ENCODE peak calls at places on chromosomes 13 and 19, in five cellular contexts. K is cardiac fibroblast, O is astrocyte, M is fibroblast of lung, C is AG10803. L is an unnamed sample.

GRCh38 chr13:35191883-35192282 is 249.8 kb downstream of the NBEA start:
- DNase-seq in O (peak), M (no peak), C (peak), K (peak), L (no peak)

GRCh38 chr13:34164585-34164984 is 346.6 kb downstream of the RFC3 start:
- DNase-seq in C (no peak), O (peak), K (no peak), M (peak), L (peak)

GRCh38 chr13:73607489-73608156 is 526.6 kb downstream of the KLF12 start:
- DNase-seq in C (no peak), O (no peak), K (no peak), M (no peak), L (no peak)

GRCh38 chr19:709196-709964 is 645 bp downstream of the PALM start:
- DNase-seq in K (no peak), O (no peak), C (no peak), M (no peak), L (no peak)

GRCh38 chr19:2372076-2372612 is 12.1 kb downstream of the TMPRSS9 start:
- DNase-seq in C (no peak), O (no peak), M (no peak), K (no peak), L (no peak)

GRCh38 chr19:30316560-30317106 is 55.6 kb upstream of the ZNF536 start:
- DNase-seq in K (no peak), C (no peak), M (no peak), O (no peak), L (no peak)

GRCh38 chr13:90846956-90847355 is 500.5 kb upstream of the MIR17HG start:
- DNase-seq in C (no peak), K (no peak), O (no peak), M (no peak), L (no peak)

GRCh38 chr19:17948967-17949930 is 16.4 kb downstream of the CCDC124 start:
- DNase-seq in K (no peak), C (no peak), M (no peak), O (no peak), L (no peak)

GRCh38 chr13:64052526-64052925 is 2636.9 kb upstream of the PCDH20 start:
- DNase-seq in O (no peak), M (no peak), C (no peak), K (no peak), L (no peak)

GRCh38 chr13:41064493-41064892 is 3.2 kb downstream of the WBP4 start:
- DNase-seq in M (peak), C (peak), K (peak), O (peak), L (no peak)

GRCh38 chr13:75402787-75403186 is 79.2 kb downstream of the TBC1D4 start:
- DNase-seq in C (no peak), O (no peak), M (no peak), K (no peak), L (no peak)

GRCh38 chr13:29543230-29544215 is 52.0 kb downstream of the SLC7A1 start:
- DNase-seq in C (peak), O (peak), K (no peak), M (peak), L (peak)

GRCh38 chr19:36528921-36529518 is 949 bp upstream of the ZNF260 start:
- DNase-seq in M (no peak), K (no peak), O (no peak), C (no peak), L (no peak)
- TF ChIP-seq CTCF in M (no peak), K (no peak), O (no peak), C (no peak), L (no peak)

DNA sequence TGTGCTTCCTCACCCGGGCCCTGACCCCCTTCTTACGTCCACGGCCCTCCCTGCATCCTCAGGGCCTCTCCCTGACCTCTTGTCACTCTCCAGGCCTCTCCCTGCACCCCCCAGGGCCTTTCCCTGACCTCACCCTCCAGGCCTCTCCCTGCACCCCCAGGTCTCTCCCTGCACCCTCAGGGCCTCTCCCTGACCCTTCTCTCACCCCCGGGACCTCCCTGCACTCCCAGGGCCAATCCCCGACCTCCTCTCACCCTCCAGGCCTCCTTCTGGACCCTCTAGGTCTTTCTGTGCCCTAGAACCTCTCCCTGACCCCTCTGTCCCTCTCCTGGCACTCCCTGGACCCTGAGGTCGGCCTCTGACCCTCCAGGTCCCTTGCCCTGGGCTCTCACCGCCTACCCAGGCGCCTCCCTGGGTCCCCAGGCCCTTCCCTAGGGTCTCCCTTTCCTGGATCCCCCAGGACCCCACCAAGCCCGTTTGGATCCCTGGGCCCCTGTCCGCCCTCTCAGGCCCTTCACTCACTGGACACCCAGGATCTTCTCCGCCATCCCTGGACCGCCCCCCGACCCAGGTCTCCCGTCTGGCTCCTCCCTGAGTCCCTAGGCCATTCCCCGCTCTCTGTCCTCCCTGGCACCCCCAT is 588 bp downstream of the KMT5C start:
- DNase-seq in K (peak), O (no peak), M (no peak), C (no peak), L (no peak)
- H3K4me3 ChIP-seq in K (peak), O (peak), M (peak), C (peak), L (peak)

DNA sequence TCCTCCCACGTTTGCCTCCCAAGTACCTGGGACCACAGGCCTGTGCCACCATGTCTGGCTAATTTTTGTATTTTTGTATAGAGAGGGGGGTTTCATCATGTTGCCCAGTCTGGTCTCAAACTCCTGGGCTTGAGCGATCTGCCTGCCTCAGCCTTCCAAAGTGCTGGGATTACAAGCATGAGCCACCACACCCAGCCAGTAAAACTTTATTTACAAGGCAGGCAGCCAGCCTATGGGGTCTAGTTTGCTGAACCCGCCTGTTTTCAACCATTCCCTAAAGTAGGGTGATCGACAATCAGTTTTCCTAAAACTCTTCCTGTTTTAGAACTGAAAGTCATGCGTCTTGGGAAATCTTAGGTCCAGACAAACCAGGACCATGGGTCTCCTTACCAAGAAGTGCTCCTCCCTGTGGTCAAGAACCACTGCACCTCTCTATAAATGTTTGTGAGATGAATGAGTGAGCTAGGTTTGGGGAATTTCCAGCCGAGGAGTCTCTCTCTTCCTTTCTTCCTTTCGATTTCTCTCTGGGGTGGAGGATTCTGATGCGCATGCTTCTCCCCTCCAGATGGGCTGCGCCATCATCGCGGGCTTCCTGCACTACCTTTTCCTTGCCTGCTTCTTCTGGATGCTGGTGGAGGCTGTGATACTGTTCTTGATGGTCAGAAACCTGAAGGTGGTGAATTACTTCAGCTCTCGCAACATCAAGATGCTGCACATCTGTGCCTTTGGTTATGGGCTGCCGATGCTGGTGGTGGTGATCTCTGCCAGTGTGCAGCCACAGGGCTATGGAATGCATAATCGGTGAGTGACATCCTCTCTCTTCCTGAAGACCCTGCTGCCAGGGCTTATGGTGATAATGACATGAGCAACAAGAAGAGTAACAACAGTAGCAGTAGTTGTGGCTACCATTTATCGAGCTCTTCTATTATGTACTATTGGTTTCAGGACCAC is 38.7 kb downstream of the ADGRE1 start:
- DNase-seq in O (no peak), K (no peak), C (peak), M (no peak), L (no peak)
- TF ChIP-seq CTCF in O (no peak), K (no peak), C (no peak), M (no peak), L (no peak)

DNA sequence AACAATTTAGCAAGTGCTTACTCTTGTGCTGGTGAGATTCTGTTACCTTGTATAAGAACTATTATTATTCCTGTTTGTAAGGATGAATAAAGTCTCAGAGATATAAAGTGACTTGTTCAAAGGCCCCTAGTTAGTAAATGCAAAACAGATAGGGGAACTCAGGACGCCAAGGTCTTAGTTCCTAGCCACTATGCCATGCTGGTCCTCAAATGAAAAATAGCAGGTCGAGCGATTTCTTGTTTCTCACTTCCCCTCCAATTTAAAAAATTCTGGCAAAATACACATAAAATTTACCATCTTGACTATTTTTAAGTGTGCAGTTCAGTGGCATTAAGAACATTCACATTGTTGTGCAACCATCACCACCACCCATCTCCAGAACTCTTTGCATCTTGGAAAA is 1.1 kb downstream of the TECR start:
- DNase-seq in K (no peak), M (no peak), C (no peak), O (no peak), L (no peak)
- H3K4me3 ChIP-seq in K (peak), M (peak), C (peak), O (peak), L (peak)

GRCh38 chr19:50536662-50537305 is 23.1 kb upstream of the ASPDH start:
- DNase-seq in M (no peak), K (no peak), C (no peak), O (peak), L (no peak)
- TF ChIP-seq CTCF in M (no peak), K (no peak), C (no peak), O (no peak), L (no peak)

L was measured in retinal pigment epithelial cell.